ENCODE peak calls at places on chromosome 20, in six cellular contexts. One of them, this sample, is unnamed. For H3K4me1, the result is how much of the 10 kb centered on the place peaks cover.

GRCh38 chr20:41177636-41178035 is 40.3 kb downstream of the PLCG1 start:
- DNase-seq in GM23248: peak
- DNase-seq in HCT116: peak
- DNase-seq in neuronal stem cell: no peak
- DNase-seq in hepatocyte: peak
- DNase-seq in trophoblast cell: no peak
- DNase-seq in this sample: peak

GRCh38 chr20:64273109-64273508 is 17.6 kb downstream of the PCMTD2 start:
- DNase-seq in GM23248: no peak
- DNase-seq in HCT116: no peak
- DNase-seq in neuronal stem cell: no peak
- DNase-seq in hepatocyte: no peak
- DNase-seq in trophoblast cell: no peak
- DNase-seq in this sample: no peak

GRCh38 chr20:48615871-48616270 is 211.9 kb downstream of the PREX1 start:
- DNase-seq in GM23248: no peak
- DNase-seq in HCT116: no peak
- DNase-seq in neuronal stem cell: no peak
- DNase-seq in hepatocyte: no peak
- DNase-seq in trophoblast cell: no peak
- DNase-seq in this sample: peak

GRCh38 chr20:41571006-41571405 is 47.2 kb downstream of the CHD6 start:
- DNase-seq in GM23248: no peak
- DNase-seq in HCT116: no peak
- DNase-seq in neuronal stem cell: no peak
- DNase-seq in hepatocyte: no peak
- DNase-seq in trophoblast cell: no peak
- DNase-seq in this sample: no peak

GRCh38 chr20:51554538-51555165 is 12.1 kb upstream of the NFATC2 start:
- DNase-seq in GM23248: peak
- DNase-seq in HCT116: no peak
- DNase-seq in neuronal stem cell: no peak
- DNase-seq in hepatocyte: no peak
- DNase-seq in trophoblast cell: no peak
- DNase-seq in this sample: no peak

GRCh38 chr20:40599987-40600386 is 89.0 kb downstream of the MAFB start:
- DNase-seq in GM23248: no peak
- DNase-seq in HCT116: no peak
- DNase-seq in neuronal stem cell: no peak
- DNase-seq in hepatocyte: no peak
- DNase-seq in trophoblast cell: no peak
- DNase-seq in this sample: no peak

GRCh38 chr20:38833857-38834164 is 28.3 kb downstream of the PPP1R16B start:
- DNase-seq in GM23248: no peak
- DNase-seq in HCT116: no peak
- DNase-seq in neuronal stem cell: no peak
- DNase-seq in hepatocyte: no peak
- DNase-seq in trophoblast cell: no peak
- DNase-seq in this sample: no peak

GRCh38 chr20:25230177-25230831 is 17.6 kb upstream of the PYGB start:
- DNase-seq in GM23248: no peak
- DNase-seq in HCT116: no peak
- DNase-seq in neuronal stem cell: no peak
- DNase-seq in hepatocyte: no peak
- DNase-seq in trophoblast cell: no peak
- DNase-seq in this sample: no peak

GRCh38 chr20:38315290-38315966 is 11.5 kb downstream of the BPI start:
- DNase-seq in GM23248: peak
- DNase-seq in HCT116: no peak
- DNase-seq in neuronal stem cell: no peak
- DNase-seq in hepatocyte: no peak
- DNase-seq in trophoblast cell: no peak
- DNase-seq in this sample: no peak

GRCh38 chr20:53621482-53622246 is 28.0 kb upstream of the ZNF217 start:
- DNase-seq in GM23248: peak
- DNase-seq in HCT116: peak
- DNase-seq in neuronal stem cell: no peak
- DNase-seq in hepatocyte: peak
- DNase-seq in trophoblast cell: peak
- DNase-seq in this sample: peak

GRCh38 chr20:6074145-6074561 is 20.3 kb upstream of the LRRN4 start:
- DNase-seq in GM23248: no peak
- DNase-seq in HCT116: no peak
- DNase-seq in neuronal stem cell: no peak
- DNase-seq in hepatocyte: peak
- DNase-seq in trophoblast cell: no peak
- DNase-seq in this sample: peak

GRCh38 chr20:58604410-58604881 is 46.6 kb upstream of the STX16 start:
- DNase-seq in GM23248: no peak
- DNase-seq in HCT116: no peak
- DNase-seq in neuronal stem cell: no peak
- DNase-seq in hepatocyte: no peak
- DNase-seq in trophoblast cell: peak
- DNase-seq in this sample: peak

GRCh38 chr20:46661659-46662058 is 10.4 kb upstream of the SLC13A3 start:
- DNase-seq in GM23248: no peak
- DNase-seq in HCT116: no peak
- DNase-seq in neuronal stem cell: no peak
- DNase-seq in hepatocyte: no peak
- DNase-seq in trophoblast cell: no peak
- DNase-seq in this sample: no peak

GRCh38 chr20:25214824-25215223 is 19.3 kb downstream of the ENTPD6 start:
- DNase-seq in GM23248: no peak
- DNase-seq in HCT116: no peak
- DNase-seq in neuronal stem cell: no peak
- DNase-seq in hepatocyte: no peak
- DNase-seq in trophoblast cell: no peak
- DNase-seq in this sample: no peak

GRCh38 chr20:14951707-14952106 is 614.3 kb upstream of the FLRT3 start:
- DNase-seq in GM23248: peak
- DNase-seq in HCT116: no peak
- DNase-seq in neuronal stem cell: no peak
- DNase-seq in hepatocyte: peak
- DNase-seq in trophoblast cell: peak
- DNase-seq in this sample: no peak

GRCh38 chr20:19996970-19997369 is 20.2 kb upstream of the NAA20 start:
- DNase-seq in GM23248: no peak
- DNase-seq in HCT116: no peak
- DNase-seq in neuronal stem cell: no peak
- DNase-seq in hepatocyte: no peak
- DNase-seq in trophoblast cell: no peak
- DNase-seq in this sample: no peak
- H3K4me1 ChIP-seq in GM23248: under half
- H3K4me1 ChIP-seq in HCT116: under half
- H3K4me1 ChIP-seq in neuronal stem cell: under half
- H3K4me1 ChIP-seq in hepatocyte: under half
- H3K4me1 ChIP-seq in trophoblast cell: under half
- H3K4me1 ChIP-seq in this sample: under half

GRCh38 chr20:2519115-2519815 is 10.6 kb upstream of the ZNF343 start:
- DNase-seq in GM23248: peak
- DNase-seq in HCT116: no peak
- DNase-seq in neuronal stem cell: no peak
- DNase-seq in hepatocyte: no peak
- DNase-seq in trophoblast cell: no peak
- DNase-seq in this sample: no peak

GRCh38 chr20:2518558-2518957 is 9.8 kb upstream of the ZNF343 start:
- DNase-seq in GM23248: no peak
- DNase-seq in HCT116: no peak
- DNase-seq in neuronal stem cell: no peak
- DNase-seq in hepatocyte: no peak
- DNase-seq in trophoblast cell: no peak
- DNase-seq in this sample: no peak

GRCh38 chr20:2520617-2521016 is 11.9 kb upstream of the ZNF343 start:
- DNase-seq in GM23248: no peak
- DNase-seq in HCT116: no peak
- DNase-seq in neuronal stem cell: no peak
- DNase-seq in hepatocyte: no peak
- DNase-seq in trophoblast cell: no peak
- DNase-seq in this sample: no peak

GRCh38 chr20:2516399-2516798 is 7.7 kb upstream of the ZNF343 start:
- DNase-seq in GM23248: no peak
- DNase-seq in HCT116: no peak
- DNase-seq in neuronal stem cell: no peak
- DNase-seq in hepatocyte: no peak
- DNase-seq in trophoblast cell: no peak
- DNase-seq in this sample: no peak

GRCh38 chr20:2518096-2518495 is 9.4 kb upstream of the ZNF343 start:
- DNase-seq in GM23248: no peak
- DNase-seq in HCT116: no peak
- DNase-seq in neuronal stem cell: no peak
- DNase-seq in hepatocyte: no peak
- DNase-seq in trophoblast cell: no peak
- DNase-seq in this sample: no peak
- H2AFZ ChIP-seq in GM23248: no peak
- H2AFZ ChIP-seq in HCT116: no peak
- H2AFZ ChIP-seq in neuronal stem cell: no peak
- H2AFZ ChIP-seq in hepatocyte: no peak
- H2AFZ ChIP-seq in trophoblast cell: no peak
- H2AFZ ChIP-seq in this sample: no peak

DNA sequence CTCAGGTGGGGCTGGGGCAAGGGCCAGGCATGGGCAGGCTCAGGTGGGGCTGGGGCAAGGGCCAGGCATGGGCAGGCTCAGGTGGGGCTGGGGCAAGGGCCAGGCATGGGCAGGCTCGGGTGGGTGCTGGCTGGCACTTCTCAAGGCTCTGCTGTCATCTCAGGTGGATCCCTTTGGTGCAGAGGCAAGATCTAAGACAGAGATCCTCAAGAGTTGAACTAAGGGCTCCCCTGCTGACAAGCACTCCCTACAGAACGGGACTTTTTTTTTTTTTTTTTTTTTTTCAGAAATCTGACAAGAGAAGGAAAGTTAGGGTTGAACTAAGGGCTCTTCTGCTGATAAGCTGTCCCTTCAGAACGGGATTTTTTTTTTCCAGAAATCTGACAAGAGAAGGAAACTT is 24.9 kb downstream of the MMP24OS start:
- DNase-seq in GM23248: no peak
- DNase-seq in HCT116: no peak
- DNase-seq in neuronal stem cell: no peak
- DNase-seq in hepatocyte: no peak
- DNase-seq in trophoblast cell: no peak
- DNase-seq in this sample: no peak
- H3K4me1 ChIP-seq in GM23248: under half
- H3K4me1 ChIP-seq in HCT116: under half
- H3K4me1 ChIP-seq in neuronal stem cell: under half
- H3K4me1 ChIP-seq in hepatocyte: under half
- H3K4me1 ChIP-seq in trophoblast cell: under half
- H3K4me1 ChIP-seq in this sample: under half

GRCh38 chr20:23131766-23132165 is 45.6 kb upstream of the CD93 start:
- DNase-seq in GM23248: no peak
- DNase-seq in HCT116: no peak
- DNase-seq in neuronal stem cell: no peak
- DNase-seq in hepatocyte: no peak
- DNase-seq in trophoblast cell: peak
- DNase-seq in this sample: peak

GRCh38 chr20:23132930-23133559 is 46.9 kb upstream of the CD93 start:
- DNase-seq in GM23248: no peak
- DNase-seq in HCT116: no peak
- DNase-seq in neuronal stem cell: no peak
- DNase-seq in hepatocyte: no peak
- DNase-seq in trophoblast cell: peak
- DNase-seq in this sample: peak

GRCh38 chr20:23130622-23130916 is 44.4 kb upstream of the CD93 start:
- DNase-seq in GM23248: no peak
- DNase-seq in HCT116: no peak
- DNase-seq in neuronal stem cell: no peak
- DNase-seq in hepatocyte: no peak
- DNase-seq in trophoblast cell: no peak
- DNase-seq in this sample: no peak

GRCh38 chr20:23133560-23133998 is 47.5 kb upstream of the CD93 start:
- DNase-seq in GM23248: no peak
- DNase-seq in HCT116: no peak
- DNase-seq in neuronal stem cell: no peak
- DNase-seq in hepatocyte: no peak
- DNase-seq in trophoblast cell: no peak
- DNase-seq in this sample: peak

DNA sequence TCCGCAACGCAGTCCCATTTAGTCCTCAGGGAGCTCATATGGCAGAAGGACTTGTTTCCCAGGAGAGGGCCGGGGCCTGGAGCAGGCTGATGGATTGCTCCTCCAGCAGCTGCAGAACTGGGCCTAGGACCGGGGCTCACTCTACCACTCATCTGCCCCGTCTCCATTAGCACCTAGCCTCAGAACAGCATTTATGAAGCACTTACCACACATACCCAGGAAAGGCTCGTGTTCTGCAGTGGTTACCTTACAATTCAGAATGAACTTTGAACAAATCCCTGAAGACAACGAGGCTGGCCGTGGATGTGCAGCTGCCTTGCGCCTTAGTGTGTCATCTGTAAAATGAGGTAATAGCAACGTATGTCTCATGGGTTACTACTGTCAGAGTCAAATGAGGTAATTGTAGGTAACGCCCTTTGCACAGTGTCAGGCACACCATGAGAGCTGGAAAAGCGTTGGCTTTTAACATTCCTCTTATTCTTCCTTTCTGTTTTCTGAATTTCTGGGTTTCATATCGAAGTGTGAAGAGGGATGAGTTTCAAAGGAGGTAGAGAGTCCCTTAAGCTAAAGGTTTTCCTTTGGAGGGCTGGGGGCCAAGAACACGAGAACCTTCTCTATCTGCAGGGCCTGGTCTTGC is 46.3 kb upstream of the CD93 start:
- DNase-seq in GM23248: no peak
- DNase-seq in HCT116: no peak
- DNase-seq in neuronal stem cell: no peak
- DNase-seq in hepatocyte: peak
- DNase-seq in trophoblast cell: peak
- DNase-seq in this sample: no peak
- H2AFZ ChIP-seq in GM23248: no peak
- H2AFZ ChIP-seq in HCT116: no peak
- H2AFZ ChIP-seq in neuronal stem cell: peak
- H2AFZ ChIP-seq in hepatocyte: no peak
- H2AFZ ChIP-seq in trophoblast cell: no peak
- H2AFZ ChIP-seq in this sample: no peak

GRCh38 chr20:32281711-32282110 is 4.3 kb downstream of the KIF3B start:
- DNase-seq in GM23248: no peak
- DNase-seq in HCT116: no peak
- DNase-seq in neuronal stem cell: no peak
- DNase-seq in hepatocyte: no peak
- DNase-seq in trophoblast cell: no peak
- DNase-seq in this sample: no peak
- H3K4me1 ChIP-seq in GM23248: under half
- H3K4me1 ChIP-seq in HCT116: under half
- H3K4me1 ChIP-seq in neuronal stem cell: under half
- H3K4me1 ChIP-seq in hepatocyte: under half
- H3K4me1 ChIP-seq in trophoblast cell: under half
- H3K4me1 ChIP-seq in this sample: under half